ENCODE peak calls at places on chromosome 10, in six cellular contexts. One of them, this sample, is unnamed.

GRCh38 chr10:98380493-98381339 is 34.3 kb downstream of the PYROXD2 start:
- DNase-seq in H9: no peak
- DNase-seq in non-pigmented ciliary epithelial cell: no peak
- DNase-seq in activated naive CD4-positive, alpha-beta T cell: no peak
- DNase-seq in T1000: no peak
- DNase-seq in activated CD8-positive, alpha-beta memory T cell treated with anti-CD3 and anti-CD28 coated beads for 24 hours: no peak
- DNase-seq in this sample: no peak

GRCh38 chr10:119452396-119452795 is 90.1 kb downstream of the RGS10 start:
- DNase-seq in activated CD8-positive, alpha-beta memory T cell treated with anti-CD3 and anti-CD28 coated beads for 24 hours: no peak
- DNase-seq in H9: no peak
- DNase-seq in T1000: no peak
- DNase-seq in non-pigmented ciliary epithelial cell: no peak
- DNase-seq in activated naive CD4-positive, alpha-beta T cell: no peak
- DNase-seq in this sample: no peak

GRCh38 chr10:16891375-16892313 is 74.4 kb upstream of the RSU1 start:
- DNase-seq in activated CD8-positive, alpha-beta memory T cell treated with anti-CD3 and anti-CD28 coated beads for 24 hours: peak
- DNase-seq in T1000: no peak
- DNase-seq in H9: peak
- DNase-seq in activated naive CD4-positive, alpha-beta T cell: no peak
- DNase-seq in non-pigmented ciliary epithelial cell: peak
- DNase-seq in this sample: peak

GRCh38 chr10:28036587-28036986 is 37.7 kb upstream of the ODAD2 start:
- DNase-seq in T1000: no peak
- DNase-seq in non-pigmented ciliary epithelial cell: peak
- DNase-seq in activated naive CD4-positive, alpha-beta T cell: no peak
- DNase-seq in activated CD8-positive, alpha-beta memory T cell treated with anti-CD3 and anti-CD28 coated beads for 24 hours: no peak
- DNase-seq in H9: no peak
- DNase-seq in this sample: no peak

GRCh38 chr10:101859530-101859929 is 15.9 kb upstream of the KCNIP2 start:
- DNase-seq in T1000: no peak
- DNase-seq in H9: no peak
- DNase-seq in activated CD8-positive, alpha-beta memory T cell treated with anti-CD3 and anti-CD28 coated beads for 24 hours: no peak
- DNase-seq in activated naive CD4-positive, alpha-beta T cell: no peak
- DNase-seq in non-pigmented ciliary epithelial cell: no peak
- DNase-seq in this sample: no peak

GRCh38 chr10:132294561-132295320 is 13.0 kb downstream of the STK32C start:
- DNase-seq in T1000: no peak
- DNase-seq in non-pigmented ciliary epithelial cell: no peak
- DNase-seq in activated CD8-positive, alpha-beta memory T cell treated with anti-CD3 and anti-CD28 coated beads for 24 hours: no peak
- DNase-seq in H9: peak
- DNase-seq in activated naive CD4-positive, alpha-beta T cell: no peak
- DNase-seq in this sample: no peak

GRCh38 chr10:24457661-24458318 is 248.9 kb downstream of the KIAA1217 start:
- DNase-seq in non-pigmented ciliary epithelial cell: no peak
- DNase-seq in T1000: no peak
- DNase-seq in H9: no peak
- DNase-seq in activated CD8-positive, alpha-beta memory T cell treated with anti-CD3 and anti-CD28 coated beads for 24 hours: no peak
- DNase-seq in activated naive CD4-positive, alpha-beta T cell: no peak
- DNase-seq in this sample: no peak

GRCh38 chr10:123742751-123743440 is 76.7 kb downstream of the GPR26 start:
- DNase-seq in non-pigmented ciliary epithelial cell: no peak
- DNase-seq in activated naive CD4-positive, alpha-beta T cell: no peak
- DNase-seq in H9: no peak
- DNase-seq in T1000: no peak
- DNase-seq in activated CD8-positive, alpha-beta memory T cell treated with anti-CD3 and anti-CD28 coated beads for 24 hours: peak
- DNase-seq in this sample: no peak

GRCh38 chr10:75111367-75111905 is at the start of gene SAMD8:
- DNase-seq in activated CD8-positive, alpha-beta memory T cell treated with anti-CD3 and anti-CD28 coated beads for 24 hours: peak
- DNase-seq in T1000: peak
- DNase-seq in activated naive CD4-positive, alpha-beta T cell: peak
- DNase-seq in H9: no peak
- DNase-seq in non-pigmented ciliary epithelial cell: peak
- DNase-seq in this sample: peak

GRCh38 chr10:71921319-71922027 is 42.7 kb upstream of the CHST3 start:
- DNase-seq in T1000: peak
- DNase-seq in activated naive CD4-positive, alpha-beta T cell: no peak
- DNase-seq in activated CD8-positive, alpha-beta memory T cell treated with anti-CD3 and anti-CD28 coated beads for 24 hours: no peak
- DNase-seq in H9: no peak
- DNase-seq in non-pigmented ciliary epithelial cell: no peak
- DNase-seq in this sample: no peak

GRCh38 chr10:23106508-23106907 is 11.1 kb downstream of the MSRB2 start:
- DNase-seq in T1000: no peak
- DNase-seq in activated naive CD4-positive, alpha-beta T cell: no peak
- DNase-seq in activated CD8-positive, alpha-beta memory T cell treated with anti-CD3 and anti-CD28 coated beads for 24 hours: no peak
- DNase-seq in H9: peak
- DNase-seq in non-pigmented ciliary epithelial cell: no peak
- DNase-seq in this sample: no peak

GRCh38 chr10:110679633-110680472 is 35.7 kb downstream of the RBM20 start:
- DNase-seq in activated naive CD4-positive, alpha-beta T cell: no peak
- DNase-seq in non-pigmented ciliary epithelial cell: no peak
- DNase-seq in T1000: no peak
- DNase-seq in activated CD8-positive, alpha-beta memory T cell treated with anti-CD3 and anti-CD28 coated beads for 24 hours: no peak
- DNase-seq in H9: no peak
- DNase-seq in this sample: no peak

GRCh38 chr10:50550291-50550839 is 73.4 kb downstream of the SGMS1 start:
- DNase-seq in non-pigmented ciliary epithelial cell: no peak
- DNase-seq in H9: no peak
- DNase-seq in T1000: no peak
- DNase-seq in activated naive CD4-positive, alpha-beta T cell: no peak
- DNase-seq in activated CD8-positive, alpha-beta memory T cell treated with anti-CD3 and anti-CD28 coated beads for 24 hours: no peak
- DNase-seq in this sample: no peak

GRCh38 chr10:107994621-107995274 is 830.2 kb upstream of the SORCS1 start:
- DNase-seq in activated naive CD4-positive, alpha-beta T cell: no peak
- DNase-seq in T1000: no peak
- DNase-seq in activated CD8-positive, alpha-beta memory T cell treated with anti-CD3 and anti-CD28 coated beads for 24 hours: no peak
- DNase-seq in non-pigmented ciliary epithelial cell: no peak
- DNase-seq in H9: no peak
- DNase-seq in this sample: no peak

GRCh38 chr10:108393111-108393510 is 1228.6 kb upstream of the SORCS1 start:
- DNase-seq in H9: no peak
- DNase-seq in non-pigmented ciliary epithelial cell: no peak
- DNase-seq in activated CD8-positive, alpha-beta memory T cell treated with anti-CD3 and anti-CD28 coated beads for 24 hours: no peak
- DNase-seq in T1000: no peak
- DNase-seq in activated naive CD4-positive, alpha-beta T cell: no peak
- DNase-seq in this sample: no peak

GRCh38 chr10:73113543-73113942 is 3.3 kb downstream of the NUDT13 start:
- DNase-seq in T1000: no peak
- DNase-seq in activated naive CD4-positive, alpha-beta T cell: no peak
- DNase-seq in non-pigmented ciliary epithelial cell: no peak
- DNase-seq in H9: no peak
- DNase-seq in activated CD8-positive, alpha-beta memory T cell treated with anti-CD3 and anti-CD28 coated beads for 24 hours: no peak
- DNase-seq in this sample: no peak

GRCh38 chr10:35412336-35412735 is 76.0 kb downstream of the CCNY start:
- DNase-seq in activated CD8-positive, alpha-beta memory T cell treated with anti-CD3 and anti-CD28 coated beads for 24 hours: no peak
- DNase-seq in T1000: no peak
- DNase-seq in non-pigmented ciliary epithelial cell: no peak
- DNase-seq in activated naive CD4-positive, alpha-beta T cell: no peak
- DNase-seq in H9: no peak
- DNase-seq in this sample: no peak

GRCh38 chr10:110947061-110947595 is 27.7 kb downstream of the SHOC2 start:
- DNase-seq in H9: no peak
- DNase-seq in non-pigmented ciliary epithelial cell: peak
- DNase-seq in T1000: no peak
- DNase-seq in activated naive CD4-positive, alpha-beta T cell: no peak
- DNase-seq in activated CD8-positive, alpha-beta memory T cell treated with anti-CD3 and anti-CD28 coated beads for 24 hours: no peak
- DNase-seq in this sample: no peak

GRCh38 chr10:71347587-71348395 is 28.7 kb downstream of the SLC29A3 start:
- DNase-seq in non-pigmented ciliary epithelial cell: no peak
- DNase-seq in activated CD8-positive, alpha-beta memory T cell treated with anti-CD3 and anti-CD28 coated beads for 24 hours: no peak
- DNase-seq in T1000: no peak
- DNase-seq in activated naive CD4-positive, alpha-beta T cell: no peak
- DNase-seq in H9: no peak
- DNase-seq in this sample: no peak

GRCh38 chr10:30784896-30785605 is 155.5 kb upstream of the LYZL2 start:
- DNase-seq in T1000: no peak
- DNase-seq in H9: peak
- DNase-seq in activated naive CD4-positive, alpha-beta T cell: no peak
- DNase-seq in non-pigmented ciliary epithelial cell: no peak
- DNase-seq in activated CD8-positive, alpha-beta memory T cell treated with anti-CD3 and anti-CD28 coated beads for 24 hours: peak
- DNase-seq in this sample: no peak

GRCh38 chr10:6924166-6924565 is 344.1 kb upstream of the PRKCQ start:
- DNase-seq in T1000: no peak
- DNase-seq in activated naive CD4-positive, alpha-beta T cell: no peak
- DNase-seq in H9: no peak
- DNase-seq in non-pigmented ciliary epithelial cell: no peak
- DNase-seq in activated CD8-positive, alpha-beta memory T cell treated with anti-CD3 and anti-CD28 coated beads for 24 hours: no peak
- DNase-seq in this sample: no peak

GRCh38 chr10:118542205-118542604 is 53.2 kb downstream of the PRLHR start:
- DNase-seq in T1000: no peak
- DNase-seq in activated naive CD4-positive, alpha-beta T cell: no peak
- DNase-seq in H9: no peak
- DNase-seq in activated CD8-positive, alpha-beta memory T cell treated with anti-CD3 and anti-CD28 coated beads for 24 hours: no peak
- DNase-seq in non-pigmented ciliary epithelial cell: no peak
- DNase-seq in this sample: no peak

GRCh38 chr10:58807631-58808024 is 295.0 kb downstream of the BICC1 start:
- DNase-seq in T1000: no peak
- DNase-seq in activated naive CD4-positive, alpha-beta T cell: no peak
- DNase-seq in non-pigmented ciliary epithelial cell: no peak
- DNase-seq in H9: no peak
- DNase-seq in activated CD8-positive, alpha-beta memory T cell treated with anti-CD3 and anti-CD28 coated beads for 24 hours: no peak
- DNase-seq in this sample: no peak

GRCh38 chr10:81957976-81958375 is 83.0 kb downstream of the NRG3 start:
- DNase-seq in T1000: no peak
- DNase-seq in activated naive CD4-positive, alpha-beta T cell: no peak
- DNase-seq in H9: no peak
- DNase-seq in activated CD8-positive, alpha-beta memory T cell treated with anti-CD3 and anti-CD28 coated beads for 24 hours: no peak
- DNase-seq in non-pigmented ciliary epithelial cell: no peak
- DNase-seq in this sample: no peak

GRCh38 chr10:3757250-3757637 is 27.8 kb downstream of the KLF6 start:
- DNase-seq in activated CD8-positive, alpha-beta memory T cell treated with anti-CD3 and anti-CD28 coated beads for 24 hours: peak
- DNase-seq in T1000: no peak
- DNase-seq in activated naive CD4-positive, alpha-beta T cell: no peak
- DNase-seq in non-pigmented ciliary epithelial cell: no peak
- DNase-seq in H9: peak
- DNase-seq in this sample: no peak

GRCh38 chr10:119251315-119251708 is 43.9 kb downstream of the GRK5 start:
- DNase-seq in activated naive CD4-positive, alpha-beta T cell: no peak
- DNase-seq in H9: no peak
- DNase-seq in activated CD8-positive, alpha-beta memory T cell treated with anti-CD3 and anti-CD28 coated beads for 24 hours: no peak
- DNase-seq in T1000: no peak
- DNase-seq in non-pigmented ciliary epithelial cell: no peak
- DNase-seq in this sample: no peak

GRCh38 chr10:121527690-121528089 is 70.6 kb downstream of the FGFR2 start:
- DNase-seq in non-pigmented ciliary epithelial cell: peak
- DNase-seq in activated CD8-positive, alpha-beta memory T cell treated with anti-CD3 and anti-CD28 coated beads for 24 hours: no peak
- DNase-seq in T1000: no peak
- DNase-seq in activated naive CD4-positive, alpha-beta T cell: no peak
- DNase-seq in H9: no peak
- DNase-seq in this sample: no peak

GRCh38 chr10:89213191-89213808 is 6.2 kb upstream of the CH25H start:
- DNase-seq in H9: no peak
- DNase-seq in non-pigmented ciliary epithelial cell: no peak
- DNase-seq in activated CD8-positive, alpha-beta memory T cell treated with anti-CD3 and anti-CD28 coated beads for 24 hours: no peak
- DNase-seq in T1000: no peak
- DNase-seq in activated naive CD4-positive, alpha-beta T cell: no peak
- DNase-seq in this sample: no peak

GRCh38 chr10:4740471-4740870 is 85.5 kb upstream of the AKR1E2 start:
- DNase-seq in activated CD8-positive, alpha-beta memory T cell treated with anti-CD3 and anti-CD28 coated beads for 24 hours: no peak
- DNase-seq in activated naive CD4-positive, alpha-beta T cell: no peak
- DNase-seq in H9: no peak
- DNase-seq in T1000: no peak
- DNase-seq in non-pigmented ciliary epithelial cell: no peak
- DNase-seq in this sample: no peak

GRCh38 chr10:1036341-1036791 is 10.7 kb upstream of the IDI2 start:
- DNase-seq in T1000: no peak
- DNase-seq in H9: no peak
- DNase-seq in activated naive CD4-positive, alpha-beta T cell: no peak
- DNase-seq in non-pigmented ciliary epithelial cell: peak
- DNase-seq in activated CD8-positive, alpha-beta memory T cell treated with anti-CD3 and anti-CD28 coated beads for 24 hours: no peak
- DNase-seq in this sample: no peak

GRCh38 chr10:90621577-90621976 is 236.3 kb downstream of the HTR7 start:
- DNase-seq in non-pigmented ciliary epithelial cell: no peak
- DNase-seq in activated CD8-positive, alpha-beta memory T cell treated with anti-CD3 and anti-CD28 coated beads for 24 hours: no peak
- DNase-seq in H9: peak
- DNase-seq in activated naive CD4-positive, alpha-beta T cell: no peak
- DNase-seq in T1000: no peak
- DNase-seq in this sample: no peak

GRCh38 chr10:99370993-99371392 is 41.8 kb downstream of the CNNM1 start:
- DNase-seq in non-pigmented ciliary epithelial cell: no peak
- DNase-seq in H9: no peak
- DNase-seq in activated naive CD4-positive, alpha-beta T cell: no peak
- DNase-seq in activated CD8-positive, alpha-beta memory T cell treated with anti-CD3 and anti-CD28 coated beads for 24 hours: no peak
- DNase-seq in T1000: no peak
- DNase-seq in this sample: no peak

GRCh38 chr10:68900427-68901105 is 549 bp upstream of the DDX50 start:
- DNase-seq in activated CD8-positive, alpha-beta memory T cell treated with anti-CD3 and anti-CD28 coated beads for 24 hours: peak
- DNase-seq in activated naive CD4-positive, alpha-beta T cell: no peak
- DNase-seq in H9: no peak
- DNase-seq in non-pigmented ciliary epithelial cell: peak
- DNase-seq in T1000: no peak
- DNase-seq in this sample: no peak

GRCh38 chr10:59804220-59804619 is 51.0 kb upstream of the MRLN start:
- DNase-seq in non-pigmented ciliary epithelial cell: no peak
- DNase-seq in activated naive CD4-positive, alpha-beta T cell: no peak
- DNase-seq in H9: no peak
- DNase-seq in activated CD8-positive, alpha-beta memory T cell treated with anti-CD3 and anti-CD28 coated beads for 24 hours: no peak
- DNase-seq in T1000: no peak
- DNase-seq in this sample: no peak

GRCh38 chr10:29266641-29267040 is 22.2 kb upstream of the LYZL1 start:
- DNase-seq in activated CD8-positive, alpha-beta memory T cell treated with anti-CD3 and anti-CD28 coated beads for 24 hours: no peak
- DNase-seq in non-pigmented ciliary epithelial cell: no peak
- DNase-seq in activated naive CD4-positive, alpha-beta T cell: no peak
- DNase-seq in H9: peak
- DNase-seq in T1000: no peak
- DNase-seq in this sample: no peak

This sample was measured in T-helper 9 cell.